ENCODE peak calls at places on chromosome 11, in five cellular contexts. One of them, this sample, is unnamed.

GRCh38 chr11:8822476-8822875 is 88.5 kb upstream of the AKIP1 start:
- DNase-seq in A549: no peak
- DNase-seq in H1: no peak
- DNase-seq in HepG2: no peak
- DNase-seq in K562: no peak
- DNase-seq in this sample: no peak

GRCh38 chr11:295351-296205 is 3.7 kb downstream of the IFITM5 start:
- DNase-seq in A549: no peak
- DNase-seq in HepG2: no peak
- DNase-seq in H1: no peak
- DNase-seq in K562: no peak
- DNase-seq in this sample: peak; percentile 8

GRCh38 chr11:34707462-34707840 is 86.6 kb downstream of the EHF start:
- DNase-seq in HepG2: no peak
- DNase-seq in H1: no peak
- DNase-seq in K562: no peak
- DNase-seq in A549: no peak
- DNase-seq in this sample: no peak

GRCh38 chr11:116600930-116601329 is 171.9 kb downstream of the BUD13 start:
- DNase-seq in A549: no peak
- DNase-seq in HepG2: no peak
- DNase-seq in H1: no peak
- DNase-seq in K562: no peak
- DNase-seq in this sample: no peak

GRCh38 chr11:116740741-116741140 is 32.0 kb downstream of the BUD13 start:
- DNase-seq in K562: no peak
- DNase-seq in H1: no peak
- DNase-seq in HepG2: no peak
- DNase-seq in A549: no peak
- DNase-seq in this sample: no peak

GRCh38 chr11:61473370-61474025 is 35.1 kb upstream of the LRRC10B start:
- DNase-seq in HepG2: no peak
- DNase-seq in K562: no peak
- DNase-seq in H1: no peak
- DNase-seq in A549: no peak
- DNase-seq in this sample: no peak

GRCh38 chr11:12211331-12212065 is 101.1 kb downstream of the MICAL2 start:
- DNase-seq in HepG2: no peak
- DNase-seq in K562: no peak
- DNase-seq in H1: no peak
- DNase-seq in A549: no peak
- DNase-seq in this sample: no peak

GRCh38 chr11:119721129-119722120 is 7.6 kb downstream of the NECTIN1 start:
- DNase-seq in HepG2: peak; percentile 67
- DNase-seq in A549: peak; percentile 41
- DNase-seq in H1: no peak
- DNase-seq in K562: peak; percentile 43
- DNase-seq in this sample: peak; percentile 77

GRCh38 chr11:48001438-48002021 is 21.2 kb downstream of the PTPRJ start:
- DNase-seq in K562: no peak
- DNase-seq in H1: no peak
- DNase-seq in A549: peak; percentile 36
- DNase-seq in HepG2: no peak
- DNase-seq in this sample: no peak

GRCh38 chr11:67452141-67452952 is at the start of gene GPR152:
- DNase-seq in A549: no peak
- DNase-seq in K562: no peak
- DNase-seq in H1: no peak
- DNase-seq in HepG2: no peak
- DNase-seq in this sample: no peak

GRCh38 chr11:73661035-73661628 is 14.8 kb downstream of the PLEKHB1 start:
- DNase-seq in K562: peak; percentile 95
- DNase-seq in H1: peak; percentile 82
- DNase-seq in HepG2: no peak
- DNase-seq in A549: peak; percentile 99
- DNase-seq in this sample: peak; percentile 99

GRCh38 chr11:613369-613968 is 2.3 kb downstream of the IRF7 start:
- DNase-seq in HepG2: no peak
- DNase-seq in H1: peak; percentile 64
- DNase-seq in A549: peak; percentile 33
- DNase-seq in K562: peak; percentile 92
- DNase-seq in this sample: peak; percentile 82

GRCh38 chr11:128905345-128906184 is 14.4 kb downstream of the KCNJ5 start:
- DNase-seq in K562: peak; percentile 63
- DNase-seq in H1: no peak
- DNase-seq in A549: peak; percentile 80
- DNase-seq in HepG2: no peak
- DNase-seq in this sample: peak; percentile 69

GRCh38 chr11:47242596-47243192 is 5.9 kb downstream of the ACP2 start:
- DNase-seq in HepG2: no peak
- DNase-seq in A549: no peak
- DNase-seq in H1: no peak
- DNase-seq in K562: no peak
- DNase-seq in this sample: no peak

GRCh38 chr11:130122141-130122575 is 37.4 kb upstream of the ST14 start:
- DNase-seq in K562: no peak
- DNase-seq in A549: no peak
- DNase-seq in HepG2: no peak
- DNase-seq in H1: no peak
- DNase-seq in this sample: no peak

GRCh38 chr11:57544566-57544965 is 7.2 kb downstream of the SMTNL1 start:
- DNase-seq in A549: no peak
- DNase-seq in K562: no peak
- DNase-seq in HepG2: no peak
- DNase-seq in H1: no peak
- DNase-seq in this sample: no peak

GRCh38 chr11:17392872-17393271 is 4.4 kb upstream of the KCNJ11 start:
- DNase-seq in HepG2: no peak
- DNase-seq in K562: no peak
- DNase-seq in H1: no peak
- DNase-seq in A549: no peak
- DNase-seq in this sample: no peak

GRCh38 chr11:126329644-126330200 is 25.8 kb upstream of the ST3GAL4 start:
- DNase-seq in A549: no peak
- DNase-seq in HepG2: no peak
- DNase-seq in H1: no peak
- DNase-seq in K562: no peak
- DNase-seq in this sample: no peak

GRCh38 chr11:98964146-98964545 is 56.6 kb upstream of the CNTN5 start:
- DNase-seq in K562: no peak
- DNase-seq in H1: no peak
- DNase-seq in HepG2: no peak
- DNase-seq in A549: no peak
- DNase-seq in this sample: no peak

GRCh38 chr11:19191530-19192169 is 10.1 kb downstream of the CSRP3 start:
- DNase-seq in K562: no peak
- DNase-seq in HepG2: peak; percentile 47
- DNase-seq in A549: no peak
- DNase-seq in H1: no peak
- DNase-seq in this sample: no peak

GRCh38 chr11:61362542-61362875 is 335 bp downstream of the TMEM138 start:
- DNase-seq in A549: peak; percentile 49
- DNase-seq in K562: peak; percentile 41
- DNase-seq in H1: no peak
- DNase-seq in HepG2: peak; percentile 35
- DNase-seq in this sample: no peak

GRCh38 chr11:128465946-128466688 is 121.2 kb downstream of the ETS1 start:
- DNase-seq in K562: no peak
- DNase-seq in A549: no peak
- DNase-seq in HepG2: no peak
- DNase-seq in H1: no peak
- DNase-seq in this sample: no peak

GRCh38 chr11:76197941-76198640 is 8.2 kb downstream of the WNT11 start:
- DNase-seq in A549: no peak
- DNase-seq in H1: no peak
- DNase-seq in K562: no peak
- DNase-seq in HepG2: no peak
- DNase-seq in this sample: no peak

GRCh38 chr11:88332851-88333250 is 4.7 kb downstream of the CTSC start:
- DNase-seq in A549: no peak
- DNase-seq in H1: no peak
- DNase-seq in HepG2: no peak
- DNase-seq in K562: no peak
- DNase-seq in this sample: no peak

GRCh38 chr11:10108901-10109665 is 184.9 kb downstream of the SBF2 start:
- DNase-seq in A549: no peak
- DNase-seq in H1: no peak
- DNase-seq in HepG2: no peak
- DNase-seq in K562: no peak
- DNase-seq in this sample: no peak

GRCh38 chr11:1372660-1373059 is 17.1 kb upstream of the BRSK2 start:
- DNase-seq in A549: no peak
- DNase-seq in K562: peak; percentile 42
- DNase-seq in HepG2: peak; percentile 30
- DNase-seq in H1: no peak
- DNase-seq in this sample: no peak

GRCh38 chr11:119904636-119905035 is 175.6 kb upstream of the NECTIN1 start:
- DNase-seq in K562: no peak
- DNase-seq in HepG2: no peak
- DNase-seq in A549: no peak
- DNase-seq in H1: no peak
- DNase-seq in this sample: no peak

GRCh38 chr11:131663403-131664200 is 293.2 kb downstream of the NTM start:
- DNase-seq in H1: no peak
- DNase-seq in HepG2: no peak
- DNase-seq in A549: no peak
- DNase-seq in K562: no peak
- DNase-seq in this sample: no peak

GRCh38 chr11:14270690-14271542 is 88.1 kb downstream of the RRAS2 start:
- DNase-seq in K562: no peak
- DNase-seq in A549: no peak
- DNase-seq in HepG2: no peak
- DNase-seq in H1: no peak
- DNase-seq in this sample: no peak

GRCh38 chr11:134949121-134949591 is 537.1 kb upstream of the B3GAT1 start:
- DNase-seq in HepG2: peak; percentile 35
- DNase-seq in K562: no peak
- DNase-seq in H1: no peak
- DNase-seq in A549: no peak
- DNase-seq in this sample: no peak

GRCh38 chr11:95923441-95923729 is 522 bp downstream of the MTMR2 start:
- DNase-seq in HepG2: no peak
- DNase-seq in K562: no peak
- DNase-seq in H1: no peak
- DNase-seq in A549: no peak
- DNase-seq in this sample: no peak
- TF ChIP-seq JUN in HepG2: no peak
- TF ChIP-seq JUN in K562: no peak
- TF ChIP-seq JUN in H1: no peak
- TF ChIP-seq JUN in A549: no peak
- TF ChIP-seq JUN in this sample: no peak

GRCh38 chr11:26994579-26995210 is 783 bp downstream of the FIBIN start:
- DNase-seq in HepG2: no peak
- DNase-seq in K562: no peak
- DNase-seq in A549: no peak
- DNase-seq in H1: no peak
- DNase-seq in this sample: peak; percentile 16
- TF ChIP-seq USF2 in HepG2: no peak
- TF ChIP-seq USF2 in K562: no peak
- TF ChIP-seq USF2 in A549: no peak
- TF ChIP-seq USF2 in H1: no peak
- TF ChIP-seq USF2 in this sample: no peak

DNA sequence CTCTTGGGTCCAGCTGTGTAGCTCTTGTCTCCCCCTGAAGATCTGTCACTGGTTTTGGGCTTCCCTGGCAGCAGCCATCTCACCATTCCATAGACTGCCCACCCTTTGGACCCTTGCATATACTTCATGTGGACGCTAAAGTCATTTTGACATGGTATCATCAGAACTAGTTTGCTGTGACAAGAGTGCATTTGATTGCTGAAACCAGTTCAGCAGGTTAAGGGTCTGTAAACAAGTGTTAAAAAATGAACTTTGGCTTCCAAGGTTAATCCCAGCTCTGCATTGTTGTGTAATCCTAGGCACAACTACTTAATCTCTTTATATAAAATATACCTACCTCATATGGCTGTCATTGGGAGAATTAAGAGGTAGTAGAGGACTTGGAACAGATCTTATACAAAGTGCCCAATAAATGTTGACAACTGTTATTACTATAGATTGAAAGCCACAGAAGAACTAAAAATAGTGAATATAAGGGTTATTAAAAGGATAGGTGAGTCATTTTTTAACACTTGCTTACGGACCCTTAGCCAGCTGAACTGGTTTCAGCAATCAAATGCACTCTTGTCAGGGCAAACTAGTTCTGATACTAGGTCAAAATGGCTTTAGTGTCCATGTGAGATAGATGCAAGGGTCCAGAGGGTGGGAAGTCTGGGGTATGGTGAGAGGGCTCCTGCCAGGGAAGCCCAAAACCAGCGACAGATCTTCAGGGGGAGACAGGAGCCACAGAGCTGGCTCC is 29.4 kb downstream of the CCDC90B start:
- DNase-seq in H1: no peak
- DNase-seq in K562: no peak
- DNase-seq in HepG2: peak; percentile 68
- DNase-seq in A549: no peak
- DNase-seq in this sample: no peak
- TF ChIP-seq JUN in H1: no peak
- TF ChIP-seq JUN in K562: no peak
- TF ChIP-seq JUN in HepG2: no peak
- TF ChIP-seq JUN in A549: no peak
- TF ChIP-seq JUN in this sample: no peak

GRCh38 chr11:6928916-6929315 is 2.7 kb downstream of the ZNF215 start:
- DNase-seq in K562: no peak
- DNase-seq in A549: no peak
- DNase-seq in HepG2: no peak
- DNase-seq in H1: no peak
- DNase-seq in this sample: no peak

GRCh38 chr11:6925007-6925577 is 1.1 kb upstream of the ZNF215 start:
- DNase-seq in H1: no peak
- DNase-seq in A549: no peak
- DNase-seq in HepG2: no peak
- DNase-seq in K562: no peak
- DNase-seq in this sample: no peak

GRCh38 chr11:6927030-6927617 is 898 bp downstream of the ZNF215 start:
- DNase-seq in HepG2: no peak
- DNase-seq in A549: no peak
- DNase-seq in K562: no peak
- DNase-seq in H1: no peak
- DNase-seq in this sample: no peak

GRCh38 chr11:6926208-6927029 is at the start of gene ZNF215:
- DNase-seq in A549: peak; percentile 33
- DNase-seq in K562: peak; percentile 94
- DNase-seq in HepG2: no peak
- DNase-seq in H1: peak; percentile 71
- DNase-seq in this sample: peak; percentile 89

GRCh38 chr11:6925636-6926207 is 504 bp upstream of the ZNF215 start:
- DNase-seq in H1: no peak
- DNase-seq in HepG2: no peak
- DNase-seq in K562: peak; percentile 25
- DNase-seq in A549: no peak
- DNase-seq in this sample: no peak
- TF ChIP-seq USF2 in H1: no peak
- TF ChIP-seq USF2 in HepG2: no peak
- TF ChIP-seq USF2 in K562: no peak
- TF ChIP-seq USF2 in A549: no peak
- TF ChIP-seq USF2 in this sample: no peak